ENCODE peak calls at places on chromosomes 6 and 20, in ten cellular contexts. One of them, this sample, is unnamed.

GRCh38 chr6:148464319-148465010 is 121.8 kb downstream of the SASH1 start:
- DNase-seq in DND-41: peak
- DNase-seq in fibroblast of villous mesenchyme: peak
- DNase-seq in adrenal gland: peak
- DNase-seq in nephron progenitor cell: peak
- DNase-seq in prostate gland: peak
- DNase-seq in coronary artery: no peak
- DNase-seq in colonic mucosa: peak
- DNase-seq in OCI-LY7: peak
- DNase-seq in lung: peak
- DNase-seq in this sample: peak

GRCh38 chr20:21352703-21353102 is 44.6 kb downstream of the NKX2-4 start:
- DNase-seq in adrenal gland: no peak
- DNase-seq in prostate gland: no peak
- DNase-seq in fibroblast of villous mesenchyme: peak
- DNase-seq in colonic mucosa: no peak
- DNase-seq in coronary artery: no peak
- DNase-seq in lung: no peak
- DNase-seq in nephron progenitor cell: no peak
- DNase-seq in DND-41: no peak
- DNase-seq in OCI-LY7: no peak
- DNase-seq in this sample: no peak

GRCh38 chr6:121645100-121645745 is 209.8 kb downstream of the GJA1 start:
- DNase-seq in colonic mucosa: no peak
- DNase-seq in OCI-LY7: no peak
- DNase-seq in nephron progenitor cell: no peak
- DNase-seq in coronary artery: no peak
- DNase-seq in DND-41: peak
- DNase-seq in prostate gland: no peak
- DNase-seq in fibroblast of villous mesenchyme: no peak
- DNase-seq in lung: no peak
- DNase-seq in adrenal gland: no peak
- DNase-seq in this sample: no peak

GRCh38 chr6:152399409-152399808 is 237.8 kb downstream of the SYNE1 start:
- DNase-seq in nephron progenitor cell: no peak
- DNase-seq in DND-41: no peak
- DNase-seq in adrenal gland: no peak
- DNase-seq in colonic mucosa: no peak
- DNase-seq in fibroblast of villous mesenchyme: no peak
- DNase-seq in lung: peak
- DNase-seq in prostate gland: no peak
- DNase-seq in OCI-LY7: no peak
- DNase-seq in coronary artery: peak
- DNase-seq in this sample: no peak

GRCh38 chr20:63495771-63496403 is 3.0 kb downstream of the EEF1A2 start:
- DNase-seq in adrenal gland: peak
- DNase-seq in prostate gland: peak
- DNase-seq in OCI-LY7: peak
- DNase-seq in nephron progenitor cell: peak
- DNase-seq in DND-41: peak
- DNase-seq in coronary artery: no peak
- DNase-seq in colonic mucosa: peak
- DNase-seq in lung: peak
- DNase-seq in fibroblast of villous mesenchyme: peak
- DNase-seq in this sample: no peak

GRCh38 chr6:35668708-35669440 is 19.8 kb downstream of the FKBP5 start:
- DNase-seq in nephron progenitor cell: no peak
- DNase-seq in colonic mucosa: no peak
- DNase-seq in OCI-LY7: no peak
- DNase-seq in fibroblast of villous mesenchyme: peak
- DNase-seq in coronary artery: no peak
- DNase-seq in lung: no peak
- DNase-seq in DND-41: no peak
- DNase-seq in adrenal gland: no peak
- DNase-seq in prostate gland: no peak
- DNase-seq in this sample: no peak

GRCh38 chr20:58621906-58622548 is 29.1 kb upstream of the STX16 start:
- DNase-seq in DND-41: no peak
- DNase-seq in colonic mucosa: no peak
- DNase-seq in prostate gland: no peak
- DNase-seq in OCI-LY7: no peak
- DNase-seq in fibroblast of villous mesenchyme: no peak
- DNase-seq in adrenal gland: no peak
- DNase-seq in nephron progenitor cell: no peak
- DNase-seq in coronary artery: no peak
- DNase-seq in lung: no peak
- DNase-seq in this sample: no peak

GRCh38 chr6:46015119-46015968 is at the start of gene CLIC5:
- DNase-seq in fibroblast of villous mesenchyme: no peak
- DNase-seq in OCI-LY7: no peak
- DNase-seq in nephron progenitor cell: peak
- DNase-seq in lung: peak
- DNase-seq in colonic mucosa: peak
- DNase-seq in coronary artery: no peak
- DNase-seq in adrenal gland: peak
- DNase-seq in prostate gland: peak
- DNase-seq in DND-41: no peak
- DNase-seq in this sample: peak

GRCh38 chr6:127341471-127342202 is 1.8 kb downstream of the ECHDC1 start:
- DNase-seq in coronary artery: no peak
- DNase-seq in prostate gland: no peak
- DNase-seq in adrenal gland: no peak
- DNase-seq in colonic mucosa: no peak
- DNase-seq in lung: no peak
- DNase-seq in DND-41: no peak
- DNase-seq in fibroblast of villous mesenchyme: no peak
- DNase-seq in OCI-LY7: peak
- DNase-seq in nephron progenitor cell: no peak
- DNase-seq in this sample: no peak

GRCh38 chr6:91860951-91861350 is 1274.1 kb upstream of the MAP3K7 start:
- DNase-seq in coronary artery: no peak
- DNase-seq in adrenal gland: no peak
- DNase-seq in colonic mucosa: no peak
- DNase-seq in lung: no peak
- DNase-seq in nephron progenitor cell: no peak
- DNase-seq in DND-41: no peak
- DNase-seq in fibroblast of villous mesenchyme: peak
- DNase-seq in OCI-LY7: no peak
- DNase-seq in prostate gland: no peak
- DNase-seq in this sample: no peak

GRCh38 chr20:24376523-24377085 is 92.8 kb upstream of the SYNDIG1 start:
- DNase-seq in OCI-LY7: no peak
- DNase-seq in lung: no peak
- DNase-seq in DND-41: no peak
- DNase-seq in prostate gland: no peak
- DNase-seq in colonic mucosa: no peak
- DNase-seq in nephron progenitor cell: no peak
- DNase-seq in adrenal gland: no peak
- DNase-seq in coronary artery: no peak
- DNase-seq in fibroblast of villous mesenchyme: peak
- DNase-seq in this sample: peak

GRCh38 chr6:120871416-120872261 is 462.6 kb downstream of the TBC1D32 start:
- DNase-seq in adrenal gland: no peak
- DNase-seq in DND-41: no peak
- DNase-seq in prostate gland: no peak
- DNase-seq in lung: no peak
- DNase-seq in nephron progenitor cell: no peak
- DNase-seq in OCI-LY7: no peak
- DNase-seq in colonic mucosa: no peak
- DNase-seq in coronary artery: no peak
- DNase-seq in fibroblast of villous mesenchyme: no peak
- DNase-seq in this sample: peak

GRCh38 chr20:38599410-38599882 is 2.2 kb upstream of the ARHGAP40 start:
- DNase-seq in DND-41: no peak
- DNase-seq in colonic mucosa: no peak
- DNase-seq in lung: peak
- DNase-seq in nephron progenitor cell: no peak
- DNase-seq in adrenal gland: peak
- DNase-seq in coronary artery: no peak
- DNase-seq in OCI-LY7: no peak
- DNase-seq in prostate gland: peak
- DNase-seq in fibroblast of villous mesenchyme: no peak
- DNase-seq in this sample: no peak

GRCh38 chr6:84177253-84177652 is 50.2 kb downstream of the CEP162 start:
- DNase-seq in colonic mucosa: no peak
- DNase-seq in adrenal gland: no peak
- DNase-seq in OCI-LY7: no peak
- DNase-seq in lung: no peak
- DNase-seq in coronary artery: no peak
- DNase-seq in nephron progenitor cell: no peak
- DNase-seq in DND-41: no peak
- DNase-seq in fibroblast of villous mesenchyme: no peak
- DNase-seq in prostate gland: no peak
- DNase-seq in this sample: no peak

GRCh38 chr6:38337819-38338465 is 301.8 kb downstream of the BTBD9 start:
- DNase-seq in adrenal gland: no peak
- DNase-seq in lung: no peak
- DNase-seq in nephron progenitor cell: no peak
- DNase-seq in fibroblast of villous mesenchyme: peak
- DNase-seq in prostate gland: no peak
- DNase-seq in OCI-LY7: no peak
- DNase-seq in colonic mucosa: no peak
- DNase-seq in DND-41: no peak
- DNase-seq in coronary artery: no peak
- DNase-seq in this sample: no peak

GRCh38 chr6:24916496-24916895 is 19.3 kb downstream of the RIPOR2 start:
- DNase-seq in adrenal gland: no peak
- DNase-seq in nephron progenitor cell: no peak
- DNase-seq in prostate gland: no peak
- DNase-seq in lung: no peak
- DNase-seq in fibroblast of villous mesenchyme: no peak
- DNase-seq in colonic mucosa: no peak
- DNase-seq in DND-41: no peak
- DNase-seq in OCI-LY7: no peak
- DNase-seq in coronary artery: no peak
- DNase-seq in this sample: no peak

GRCh38 chr20:6081236-6081635 is 27.4 kb upstream of the LRRN4 start:
- DNase-seq in nephron progenitor cell: no peak
- DNase-seq in adrenal gland: peak
- DNase-seq in coronary artery: no peak
- DNase-seq in colonic mucosa: no peak
- DNase-seq in prostate gland: no peak
- DNase-seq in lung: no peak
- DNase-seq in DND-41: no peak
- DNase-seq in OCI-LY7: no peak
- DNase-seq in fibroblast of villous mesenchyme: no peak
- DNase-seq in this sample: no peak

GRCh38 chr20:38316341-38316740 is 12.4 kb downstream of the BPI start:
- DNase-seq in prostate gland: no peak
- DNase-seq in nephron progenitor cell: no peak
- DNase-seq in adrenal gland: no peak
- DNase-seq in OCI-LY7: no peak
- DNase-seq in coronary artery: no peak
- DNase-seq in colonic mucosa: no peak
- DNase-seq in lung: no peak
- DNase-seq in DND-41: no peak
- DNase-seq in fibroblast of villous mesenchyme: no peak
- DNase-seq in this sample: no peak

GRCh38 chr6:50062051-50062450 is 12.3 kb upstream of the DEFB112 start:
- DNase-seq in nephron progenitor cell: peak
- DNase-seq in coronary artery: no peak
- DNase-seq in OCI-LY7: no peak
- DNase-seq in fibroblast of villous mesenchyme: no peak
- DNase-seq in DND-41: no peak
- DNase-seq in colonic mucosa: no peak
- DNase-seq in prostate gland: no peak
- DNase-seq in lung: no peak
- DNase-seq in adrenal gland: no peak
- DNase-seq in this sample: no peak
- TF ChIP-seq CTCF in nephron progenitor cell: peak
- TF ChIP-seq CTCF in coronary artery: no peak
- TF ChIP-seq CTCF in OCI-LY7: peak
- TF ChIP-seq CTCF in fibroblast of villous mesenchyme: no peak
- TF ChIP-seq CTCF in DND-41: peak
- TF ChIP-seq CTCF in colonic mucosa: no peak
- TF ChIP-seq CTCF in prostate gland: no peak
- TF ChIP-seq CTCF in lung: no peak
- TF ChIP-seq CTCF in adrenal gland: no peak
- TF ChIP-seq CTCF in this sample: peak

DNA sequence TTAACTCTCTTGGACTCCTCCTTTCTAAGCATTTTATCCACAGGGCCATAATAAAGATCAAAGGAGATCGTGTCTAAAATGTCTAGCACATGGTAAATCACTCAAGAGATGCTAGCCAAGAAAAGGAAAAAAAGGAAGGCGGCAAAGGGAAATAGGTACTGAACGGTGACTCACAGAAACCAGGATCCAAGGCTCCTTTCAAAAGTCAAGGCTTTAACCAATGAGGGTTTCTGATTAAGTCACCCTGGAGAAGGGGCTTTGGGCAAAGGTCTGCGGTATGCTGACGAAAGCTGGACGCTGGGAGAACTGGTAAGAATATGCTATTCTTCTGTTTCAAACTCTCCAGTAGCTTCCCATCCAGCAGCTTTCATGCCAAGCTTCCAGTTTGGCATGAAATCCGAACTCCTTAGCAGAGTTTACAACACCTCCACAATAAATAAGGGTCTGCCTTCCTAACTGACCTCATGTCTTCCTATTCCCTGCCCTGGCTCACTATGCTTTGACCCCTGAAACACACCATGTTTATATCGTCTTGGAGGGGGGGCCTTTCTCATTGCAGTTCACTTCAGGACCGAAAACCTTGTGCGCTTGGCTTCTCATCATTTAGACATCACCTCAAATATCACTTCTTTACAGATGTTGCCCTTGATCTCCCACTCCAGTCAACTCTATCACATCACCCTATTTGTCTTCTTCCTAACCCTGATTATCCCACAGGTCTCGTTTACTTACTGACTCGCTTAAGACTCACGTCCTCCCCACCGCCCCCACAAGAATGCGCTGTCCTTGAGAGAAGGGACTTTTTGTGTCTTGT is 908 bp downstream of the TOMM34 start:
- DNase-seq in OCI-LY7: peak
- DNase-seq in colonic mucosa: no peak
- DNase-seq in coronary artery: no peak
- DNase-seq in DND-41: peak
- DNase-seq in adrenal gland: no peak
- DNase-seq in prostate gland: no peak
- DNase-seq in lung: no peak
- DNase-seq in nephron progenitor cell: peak
- DNase-seq in fibroblast of villous mesenchyme: peak
- DNase-seq in this sample: no peak
- TF ChIP-seq CTCF in OCI-LY7: no peak
- TF ChIP-seq CTCF in colonic mucosa: no peak
- TF ChIP-seq CTCF in coronary artery: no peak
- TF ChIP-seq CTCF in DND-41: peak
- TF ChIP-seq CTCF in adrenal gland: no peak
- TF ChIP-seq CTCF in prostate gland: no peak
- TF ChIP-seq CTCF in lung: no peak
- TF ChIP-seq CTCF in nephron progenitor cell: no peak
- TF ChIP-seq CTCF in fibroblast of villous mesenchyme: no peak
- TF ChIP-seq CTCF in this sample: no peak

GRCh38 chr6:34027939-34028441 is 117.9 kb downstream of the GRM4 start:
- DNase-seq in DND-41: no peak
- DNase-seq in lung: no peak
- DNase-seq in coronary artery: no peak
- DNase-seq in colonic mucosa: no peak
- DNase-seq in nephron progenitor cell: no peak
- DNase-seq in fibroblast of villous mesenchyme: no peak
- DNase-seq in OCI-LY7: no peak
- DNase-seq in adrenal gland: no peak
- DNase-seq in prostate gland: no peak
- DNase-seq in this sample: no peak
- TF ChIP-seq CTCF in DND-41: no peak
- TF ChIP-seq CTCF in lung: no peak
- TF ChIP-seq CTCF in coronary artery: no peak
- TF ChIP-seq CTCF in colonic mucosa: peak
- TF ChIP-seq CTCF in nephron progenitor cell: peak
- TF ChIP-seq CTCF in fibroblast of villous mesenchyme: no peak
- TF ChIP-seq CTCF in OCI-LY7: no peak
- TF ChIP-seq CTCF in adrenal gland: no peak
- TF ChIP-seq CTCF in prostate gland: no peak
- TF ChIP-seq CTCF in this sample: peak

GRCh38 chr6:106512048-106512957 is 117.0 kb downstream of the RTN4IP1 start:
- DNase-seq in nephron progenitor cell: peak
- DNase-seq in adrenal gland: peak
- DNase-seq in colonic mucosa: peak
- DNase-seq in coronary artery: peak
- DNase-seq in lung: peak
- DNase-seq in DND-41: peak
- DNase-seq in prostate gland: peak
- DNase-seq in fibroblast of villous mesenchyme: peak
- DNase-seq in OCI-LY7: peak
- DNase-seq in this sample: no peak
- TF ChIP-seq CTCF in nephron progenitor cell: no peak
- TF ChIP-seq CTCF in adrenal gland: no peak
- TF ChIP-seq CTCF in colonic mucosa: no peak
- TF ChIP-seq CTCF in coronary artery: no peak
- TF ChIP-seq CTCF in lung: no peak
- TF ChIP-seq CTCF in DND-41: peak
- TF ChIP-seq CTCF in prostate gland: no peak
- TF ChIP-seq CTCF in fibroblast of villous mesenchyme: peak
- TF ChIP-seq CTCF in OCI-LY7: peak
- TF ChIP-seq CTCF in this sample: peak

This sample was measured in osteocyte.